ENCODE peak calls at places on chromosomes 4 and X, in four cellular contexts. One of them, this sample, is unnamed.

GRCh38 chr4:41069838-41070237 is 144.5 kb downstream of the APBB2 start:
- DNase-seq in cardiac muscle cell: no peak
- DNase-seq in prostate gland: no peak
- DNase-seq in pancreas: no peak
- DNase-seq in this sample: no peak

GRCh38 chr4:69718376-69719293 is 41.8 kb downstream of the SULT1B1 start:
- DNase-seq in cardiac muscle cell: no peak
- DNase-seq in prostate gland: no peak
- DNase-seq in pancreas: no peak
- DNase-seq in this sample: no peak

GRCh38 chrX:104084063-104084462 is 8.0 kb upstream of the TMSB15C start:
- DNase-seq in cardiac muscle cell: no peak
- DNase-seq in prostate gland: no peak
- DNase-seq in pancreas: peak; percentile 54
- DNase-seq in this sample: no peak

GRCh38 chr4:176321589-176321988 is 1.8 kb downstream of the SPCS3 start:
- DNase-seq in cardiac muscle cell: no peak
- DNase-seq in prostate gland: no peak
- DNase-seq in pancreas: no peak
- DNase-seq in this sample: no peak

GRCh38 chrX:14017399-14017798 is 12.3 kb downstream of the GEMIN8 start:
- DNase-seq in cardiac muscle cell: no peak
- DNase-seq in prostate gland: no peak
- DNase-seq in pancreas: no peak
- DNase-seq in this sample: no peak

GRCh38 chr4:141955696-141956095 is 319.3 kb downstream of the IL15 start:
- DNase-seq in cardiac muscle cell: no peak
- DNase-seq in prostate gland: no peak
- DNase-seq in pancreas: no peak
- DNase-seq in this sample: no peak

GRCh38 chrX:143854006-143854405 is 29.9 kb upstream of the UBE2NL start:
- DNase-seq in cardiac muscle cell: no peak
- DNase-seq in prostate gland: no peak
- DNase-seq in pancreas: no peak
- DNase-seq in this sample: no peak

GRCh38 chr4:7150083-7150635 is 42.2 kb upstream of the SORCS2 start:
- DNase-seq in cardiac muscle cell: no peak
- DNase-seq in prostate gland: no peak
- DNase-seq in pancreas: no peak
- DNase-seq in this sample: no peak

GRCh38 chr4:175090116-175090515 is 172.0 kb downstream of the ADAM29 start:
- DNase-seq in cardiac muscle cell: no peak
- DNase-seq in prostate gland: no peak
- DNase-seq in pancreas: no peak
- DNase-seq in this sample: no peak

GRCh38 chr4:37734989-37735388 is 48.8 kb upstream of the RELL1 start:
- DNase-seq in cardiac muscle cell: no peak
- DNase-seq in prostate gland: no peak
- DNase-seq in pancreas: no peak
- DNase-seq in this sample: no peak

GRCh38 chrX:77505227-77505626 is 58.0 kb downstream of the FGF16 start:
- DNase-seq in cardiac muscle cell: no peak
- DNase-seq in prostate gland: no peak
- DNase-seq in pancreas: no peak
- DNase-seq in this sample: no peak

GRCh38 chrX:2451456-2452316 is 49.1 kb downstream of the DHRSX start:
- DNase-seq in cardiac muscle cell: no peak
- DNase-seq in prostate gland: no peak
- DNase-seq in pancreas: peak; percentile 23
- DNase-seq in this sample: no peak

GRCh38 chr4:102437111-102437510 is 64.0 kb upstream of the NFKB1 start:
- DNase-seq in cardiac muscle cell: no peak
- DNase-seq in prostate gland: no peak
- DNase-seq in pancreas: no peak
- DNase-seq in this sample: no peak

GRCh38 chr4:39883645-39884044 is 94.1 kb downstream of the PDS5A start:
- DNase-seq in cardiac muscle cell: no peak
- DNase-seq in prostate gland: no peak
- DNase-seq in pancreas: no peak
- DNase-seq in this sample: no peak

GRCh38 chr4:11954093-11954492 is 525.4 kb upstream of the HS3ST1 start:
- DNase-seq in cardiac muscle cell: peak; percentile 28
- DNase-seq in prostate gland: no peak
- DNase-seq in pancreas: no peak
- DNase-seq in this sample: no peak

GRCh38 chr4:112348488-112349158 is 51.5 kb downstream of the ALPK1 start:
- DNase-seq in cardiac muscle cell: peak; percentile 78
- DNase-seq in prostate gland: peak; percentile 69
- DNase-seq in pancreas: no peak
- DNase-seq in this sample: no peak

GRCh38 chr4:30717208-30718020 is 2.8 kb upstream of the PCDH7 start:
- DNase-seq in cardiac muscle cell: peak; percentile 77
- DNase-seq in prostate gland: peak; percentile 14
- DNase-seq in pancreas: peak; percentile 64
- DNase-seq in this sample: peak; percentile 53

GRCh38 chrX:50638123-50638522 is 167.5 kb upstream of the DGKK start:
- DNase-seq in cardiac muscle cell: no peak
- DNase-seq in prostate gland: no peak
- DNase-seq in pancreas: no peak
- DNase-seq in this sample: no peak

GRCh38 chrX:38138157-38138556 is 82.5 kb downstream of the SRPX start:
- DNase-seq in cardiac muscle cell: no peak
- DNase-seq in prostate gland: no peak
- DNase-seq in pancreas: no peak
- DNase-seq in this sample: no peak

GRCh38 chr4:170087163-170087700 is 2.5 kb downstream of the AADAT start:
- DNase-seq in cardiac muscle cell: no peak
- DNase-seq in prostate gland: no peak
- DNase-seq in pancreas: no peak
- DNase-seq in this sample: no peak

GRCh38 chr4:7768736-7769135 is 170.9 kb downstream of the AFAP1 start:
- DNase-seq in cardiac muscle cell: no peak
- DNase-seq in prostate gland: no peak
- DNase-seq in pancreas: no peak
- DNase-seq in this sample: no peak

GRCh38 chr4:181030961-181031360 is 1212.2 kb upstream of the TENM3 start:
- DNase-seq in cardiac muscle cell: no peak
- DNase-seq in prostate gland: no peak
- DNase-seq in pancreas: no peak
- DNase-seq in this sample: no peak

GRCh38 chr4:158316264-158316663 is 106.0 kb downstream of the TMEM144 start:
- DNase-seq in cardiac muscle cell: no peak
- DNase-seq in prostate gland: no peak
- DNase-seq in pancreas: no peak
- DNase-seq in this sample: no peak

GRCh38 chrX:130118941-130119640 is 8.8 kb upstream of the ELF4 start:
- DNase-seq in cardiac muscle cell: no peak
- DNase-seq in prostate gland: no peak
- DNase-seq in pancreas: no peak
- DNase-seq in this sample: no peak

GRCh38 chr4:46934731-46935130 is 25.7 kb upstream of the COX7B2 start:
- DNase-seq in cardiac muscle cell: no peak
- DNase-seq in prostate gland: no peak
- DNase-seq in pancreas: no peak
- DNase-seq in this sample: no peak

GRCh38 chrX:81121513-81122363 is 80.0 kb downstream of the HMGN5 start:
- DNase-seq in cardiac muscle cell: peak; percentile 90
- DNase-seq in prostate gland: peak; percentile 88
- DNase-seq in pancreas: peak; percentile 88
- DNase-seq in this sample: peak; percentile 88

GRCh38 chr4:108834787-108835384 is 72.0 kb upstream of the ETNPPL start:
- DNase-seq in cardiac muscle cell: peak; percentile 55
- DNase-seq in prostate gland: no peak
- DNase-seq in pancreas: no peak
- DNase-seq in this sample: no peak

GRCh38 chr4:71498002-71498401 is 159.2 kb downstream of the SLC4A4 start:
- DNase-seq in cardiac muscle cell: no peak
- DNase-seq in prostate gland: peak; percentile 54
- DNase-seq in pancreas: no peak
- DNase-seq in this sample: no peak

GRCh38 chrX:24229400-24229879 is 79.9 kb downstream of the ZFX start:
- DNase-seq in cardiac muscle cell: no peak
- DNase-seq in prostate gland: no peak
- DNase-seq in pancreas: no peak
- DNase-seq in this sample: no peak

GRCh38 chrX:80751456-80751855 is 58.2 kb downstream of the BRWD3 start:
- DNase-seq in cardiac muscle cell: no peak
- DNase-seq in prostate gland: no peak
- DNase-seq in pancreas: no peak
- DNase-seq in this sample: no peak

GRCh38 chr4:83208776-83209365 is 75.7 kb downstream of the COQ2 start:
- DNase-seq in cardiac muscle cell: no peak
- DNase-seq in prostate gland: no peak
- DNase-seq in pancreas: no peak
- DNase-seq in this sample: no peak

GRCh38 chr4:184268574-184269160 is 51.0 kb upstream of the ENPP6 start:
- DNase-seq in cardiac muscle cell: no peak
- DNase-seq in prostate gland: no peak
- DNase-seq in pancreas: no peak
- DNase-seq in this sample: no peak
- H3K4me1 ChIP-seq in cardiac muscle cell: no peaks in the 10 kb centered on the region
- H3K4me1 ChIP-seq in prostate gland: no peaks in the 10 kb centered on the region
- H3K4me1 ChIP-seq in pancreas: no peaks in the 10 kb centered on the region
- H3K4me1 ChIP-seq in this sample: no peaks in the 10 kb centered on the region

GRCh38 chrX:139206914-139207313 is 323.6 kb upstream of the F9 start:
- DNase-seq in cardiac muscle cell: no peak
- DNase-seq in prostate gland: no peak
- DNase-seq in pancreas: no peak
- DNase-seq in this sample: no peak
- H3K27me3 ChIP-seq in cardiac muscle cell: peaks cover 64% of the 10 kb centered on the region
- H3K27me3 ChIP-seq in prostate gland: no peaks in the 10 kb centered on the region
- H3K27me3 ChIP-seq in pancreas: no peaks in the 10 kb centered on the region
- H3K27me3 ChIP-seq in this sample: no peaks in the 10 kb centered on the region

DNA sequence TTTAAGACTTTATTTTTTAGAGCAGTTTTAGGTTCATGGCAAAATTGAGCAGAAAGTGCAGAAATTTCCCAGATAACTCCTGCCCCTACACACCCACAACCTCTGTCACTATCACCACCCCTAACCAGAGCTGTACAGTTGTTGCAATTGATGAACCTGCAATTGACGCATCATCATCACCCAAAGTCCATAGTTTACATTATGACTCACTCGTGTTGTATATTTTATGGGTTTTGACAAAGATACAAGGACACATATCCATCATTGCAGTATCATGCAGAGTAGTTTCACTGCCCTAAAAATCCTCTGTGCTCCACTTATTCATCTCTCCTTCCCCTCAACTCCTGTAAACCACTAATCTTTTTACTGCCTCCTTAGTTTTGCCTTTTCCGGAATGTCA is 34.5 kb upstream of the WAS start:
- DNase-seq in cardiac muscle cell: no peak
- DNase-seq in prostate gland: no peak
- DNase-seq in pancreas: no peak
- DNase-seq in this sample: no peak
- H3K27ac ChIP-seq in cardiac muscle cell: no peak overlapping the region
- H3K27ac ChIP-seq in prostate gland: no peak overlapping the region
- H3K27ac ChIP-seq in pancreas: no peak overlapping the region
- H3K27ac ChIP-seq in this sample: no peak overlapping the region

DNA sequence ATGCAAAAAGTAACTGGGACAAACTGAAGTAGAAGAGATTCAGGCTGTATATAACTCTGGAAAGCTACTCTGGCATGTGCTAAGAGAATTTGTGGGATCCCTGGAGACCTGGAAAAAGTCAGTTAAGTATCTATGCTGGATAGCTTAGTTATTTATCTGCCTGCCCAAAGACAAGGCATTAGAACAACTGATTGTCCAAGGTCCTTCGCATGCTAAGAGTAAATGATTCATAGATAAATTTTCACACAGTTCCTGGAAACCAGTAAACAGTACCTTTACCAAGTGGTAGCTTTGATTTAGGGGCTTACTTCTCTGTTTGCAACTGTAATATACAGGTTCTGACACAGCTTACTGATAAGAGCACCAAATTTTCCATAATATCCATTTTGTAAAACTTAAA is 104.8 kb downstream of the ATP11C start:
- DNase-seq in cardiac muscle cell: no peak
- DNase-seq in prostate gland: no peak
- DNase-seq in pancreas: no peak
- DNase-seq in this sample: no peak
- H3K4me1 ChIP-seq in cardiac muscle cell: peaks cover 22% of the 10 kb centered on the region
- H3K4me1 ChIP-seq in prostate gland: no peaks in the 10 kb centered on the region
- H3K4me1 ChIP-seq in pancreas: no peaks in the 10 kb centered on the region
- H3K4me1 ChIP-seq in this sample: no peaks in the 10 kb centered on the region